ENCODE peak calls at places on chromosomes 6 and 20, in six cellular contexts. B is GM12878; P is endothelial cell of umbilical vein; G is fibroblast of lung; M is spleen; H is CD4-positive, alpha-beta memory T cell. N is an unnamed sample. For H3K9me3 and H3K4me1, the result is how much of the 10 kb centered on the place peaks cover.

GRCh38 chr6:44675449-44675848 is 287.9 kb downstream of the CDC5L start:
- DNase-seq in B (no peak), P (no peak), G (no peak), M (no peak), H (no peak), N (no peak)

GRCh38 chr6:123810214-123810613 is 6.5 kb downstream of the NKAIN2 start:
- DNase-seq in B (no peak), P (no peak), G (no peak), M (no peak), H (no peak), N (no peak)

GRCh38 chr6:107173779-107174178 is 58.5 kb upstream of the BEND3 start:
- DNase-seq in B (no peak), P (no peak), G (peak), M (no peak), H (no peak), N (no peak)

GRCh38 chr6:105621564-105622175 is 218.8 kb upstream of the PREP start:
- DNase-seq in B (no peak), P (no peak), G (no peak), M (no peak), H (no peak), N (no peak)

GRCh38 chr20:63690001-63690897 is 6.2 kb upstream of the TNFRSF6B start:
- DNase-seq in B (no peak), P (no peak), G (no peak), M (peak), H (no peak), N (no peak)

GRCh38 chr20:10671221-10671849 is 2.5 kb downstream of the JAG1 start:
- DNase-seq in B (peak), P (peak), G (peak), M (peak), H (no peak), N (no peak)

GRCh38 chr20:1902188-1902587 is 7.0 kb downstream of the SIRPA start:
- DNase-seq in B (no peak), P (no peak), G (no peak), M (no peak), H (no peak), N (no peak)

GRCh38 chr20:4087923-4088322 is 72.6 kb upstream of the RNF24 start:
- DNase-seq in B (no peak), P (no peak), G (no peak), M (no peak), H (no peak), N (no peak)

GRCh38 chr20:1644101-1644962 is 13.2 kb downstream of the SIRPG start:
- DNase-seq in B (no peak), P (no peak), G (no peak), M (no peak), H (no peak), N (no peak)

DNA sequence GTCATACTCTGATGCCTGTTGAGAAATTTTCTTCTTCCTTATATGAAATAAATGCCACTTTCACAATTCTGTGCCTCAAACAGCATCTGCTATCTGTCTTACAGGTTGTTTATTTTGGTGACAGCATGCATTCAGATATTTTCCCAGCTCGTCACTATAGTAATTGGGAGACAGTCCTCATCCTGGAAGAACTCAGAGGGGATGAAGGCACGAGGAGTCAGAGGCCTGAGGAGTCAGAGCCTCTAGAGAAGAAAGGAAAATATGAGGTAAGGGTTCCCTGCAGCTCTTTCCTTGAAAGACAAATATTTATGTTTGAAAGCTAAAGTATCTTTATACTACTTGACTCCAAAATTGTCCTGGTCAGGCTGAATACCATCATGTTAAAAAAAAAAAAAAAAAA is 15.8 kb downstream of the TSPYL4 start:
- DNase-seq in B (no peak), P (no peak), G (no peak), M (no peak), H (no peak), N (no peak)
- H3K27ac ChIP-seq in B (no peak), P (no peak), G (no peak), M (peak), H (no peak), N (no peak)

DNA sequence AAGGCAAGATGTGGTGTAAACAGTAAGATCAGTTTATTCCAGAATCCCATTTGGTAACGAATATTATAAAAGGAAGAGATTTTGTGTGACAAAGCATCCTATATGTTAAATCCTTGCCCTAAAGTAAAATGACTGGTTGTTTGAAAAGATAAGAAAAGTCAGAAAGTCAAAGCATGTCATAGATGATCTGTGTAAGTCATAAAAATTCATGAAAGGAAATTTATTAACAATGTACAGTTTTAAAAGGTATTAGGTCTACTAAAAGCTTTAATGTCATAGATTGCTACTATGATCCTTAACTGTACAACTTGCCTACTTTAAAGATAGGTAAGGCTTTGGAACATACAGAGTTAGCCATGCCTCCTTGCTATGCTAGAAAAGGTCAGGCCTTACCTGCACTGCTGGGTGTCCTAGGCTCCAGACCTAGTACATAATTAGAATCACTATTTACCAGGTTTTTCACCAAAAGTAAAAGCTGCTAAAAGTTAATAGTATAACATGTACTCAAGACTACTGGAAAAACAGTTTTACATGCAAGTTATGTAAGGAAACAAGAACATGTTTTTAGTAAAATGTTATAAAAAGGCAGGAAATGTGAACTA is 1090.1 kb upstream of the ADGRB3 start:
- DNase-seq in B (no peak), P (no peak), G (no peak), M (no peak), H (no peak), N (no peak)
- H3K9me3 ChIP-seq in B (under half), P (under half), G (under half), M (under half), H (under half), N (under half)

GRCh38 chr20:31670371-31671228 is 32.9 kb downstream of the COX4I2 start:
- DNase-seq in B (no peak), P (no peak), G (peak), M (no peak), H (no peak), N (no peak)

GRCh38 chr20:31666258-31667042 is 28.7 kb downstream of the COX4I2 start:
- DNase-seq in B (no peak), P (no peak), G (peak), M (peak), H (peak), N (no peak)

GRCh38 chr20:31667315-31668285 is 29.9 kb downstream of the COX4I2 start:
- DNase-seq in B (no peak), P (no peak), G (no peak), M (no peak), H (no peak), N (no peak)

GRCh38 chr20:31671324-31671723 is 33.6 kb downstream of the COX4I2 start:
- DNase-seq in B (no peak), P (no peak), G (no peak), M (no peak), H (no peak), N (no peak)

DNA sequence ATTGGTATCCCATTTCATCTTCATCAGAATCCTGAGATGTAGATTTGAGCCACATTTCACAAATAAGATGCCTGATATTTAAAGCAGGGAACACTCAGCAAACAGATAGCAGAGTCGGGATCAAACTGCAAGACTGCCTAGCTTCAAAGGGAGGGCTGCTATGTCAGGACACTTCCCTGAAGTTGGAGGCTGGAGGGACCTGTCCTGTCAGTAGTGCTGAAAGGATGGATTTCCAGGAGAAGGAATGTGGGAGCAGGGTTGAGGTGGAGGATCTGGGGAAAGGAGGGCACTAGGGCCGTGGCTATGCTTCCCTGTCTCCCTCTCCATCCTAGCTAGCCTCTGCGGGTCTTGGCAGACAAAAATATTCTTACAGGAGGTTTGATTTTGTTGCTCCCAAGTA is 32.2 kb downstream of the COX4I2 start:
- DNase-seq in B (no peak), P (no peak), G (no peak), M (no peak), H (no peak), N (no peak)
- H3K4me1 ChIP-seq in B (under half), P (under half), G (under half), M (under half), H (half or more), N (half or more)

GRCh38 chr6:28356666-28357020 is 6.9 kb downstream of the ZKSCAN3 start:
- DNase-seq in B (no peak), P (no peak), G (no peak), M (peak), H (no peak), N (no peak)
- H3K27ac ChIP-seq in B (no peak), P (peak), G (peak), M (peak), H (no peak), N (peak)

GRCh38 chr6:10409766-10410209 is 5.1 kb downstream of the TFAP2A start:
- DNase-seq in B (no peak), P (no peak), G (no peak), M (no peak), H (no peak), N (no peak)
- H3K9me3 ChIP-seq in B (under half), P (under half), G (under half), M (under half), H (under half), N (under half)

GRCh38 chr6:133317704-133318103 is 76.5 kb downstream of the EYA4 start:
- DNase-seq in B (no peak), P (no peak), G (no peak), M (no peak), H (no peak), N (no peak)
- H3K4me1 ChIP-seq in B (under half), P (under half), G (under half), M (under half), H (under half), N (under half)

DNA sequence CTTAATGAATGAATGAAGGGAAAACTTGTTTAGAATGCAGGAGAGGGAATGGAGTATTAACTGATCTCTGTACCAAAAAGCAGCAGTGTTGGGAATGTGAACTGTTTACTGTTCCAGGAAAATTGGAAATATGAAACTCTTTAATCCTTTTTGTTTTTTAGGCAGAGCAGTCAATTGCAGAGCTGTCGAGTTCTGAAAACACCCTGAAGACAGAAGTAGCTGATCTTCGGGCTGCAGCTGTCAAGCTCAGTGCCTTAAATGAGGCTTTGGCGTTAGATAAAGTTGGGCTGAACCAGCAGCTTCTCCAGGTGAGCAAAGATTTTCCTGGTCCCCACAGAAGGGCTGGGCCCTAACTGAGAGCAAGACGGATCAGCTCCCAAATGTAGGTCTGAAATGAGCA is 20.9 kb downstream of the CEP250 start:
- DNase-seq in B (no peak), P (no peak), G (no peak), M (no peak), H (no peak), N (no peak)
- H3K27ac ChIP-seq in B (no peak), P (no peak), G (no peak), M (no peak), H (no peak), N (no peak)

DNA sequence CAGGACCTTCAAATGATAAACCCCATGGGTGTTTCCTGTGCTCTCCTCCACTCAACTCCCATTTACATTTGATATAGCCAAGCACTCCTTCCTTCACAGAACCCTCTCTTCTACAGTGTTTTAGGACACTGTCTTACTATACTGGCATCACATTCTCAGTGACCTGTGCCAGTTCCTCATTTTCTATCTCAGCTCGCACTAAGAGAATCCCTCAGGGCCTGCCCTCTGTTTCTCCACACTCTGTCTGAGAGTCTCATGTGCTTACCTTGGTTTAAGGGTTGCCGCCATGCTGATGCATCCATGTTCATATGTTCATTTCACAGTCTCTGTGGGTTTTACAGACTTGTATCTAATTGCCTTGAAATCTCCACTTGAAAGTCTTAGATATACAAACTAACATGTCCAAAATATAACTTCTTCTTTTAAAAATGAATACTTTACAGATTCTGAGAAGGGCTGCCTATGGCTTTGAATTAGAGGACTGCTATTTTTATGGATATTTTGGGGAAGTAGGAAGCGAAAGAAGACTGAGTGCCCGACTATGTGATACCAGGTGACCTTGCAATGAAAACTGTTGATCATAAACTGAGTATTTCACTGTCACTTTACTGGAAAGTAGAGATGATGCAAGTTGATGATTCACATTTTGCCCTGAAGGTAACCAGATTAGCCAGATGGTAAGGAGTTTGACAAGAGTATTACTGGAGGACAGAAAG is 153.1 kb upstream of the SIM1 start:
- DNase-seq in B (no peak), P (no peak), G (no peak), M (no peak), H (no peak), N (no peak)
- H3K9me3 ChIP-seq in B (under half), P (under half), G (under half), M (under half), H (under half), N (under half)